ENCODE peak calls at places on chromosomes 11 and 22, in ten cellular contexts. E is spleen; V is tibial nerve; H is fibroblast of lung; Q is PC-9; W is Caco-2; Y is CD8-positive, alpha-beta T cell; A is PC-3; F is neural progenitor cell; T is brain microvascular endothelial cell. N is an unnamed sample.

GRCh38 chr11:2107521-2107920 is 31.7 kb downstream of the IGF2 start:
- DNase-seq in W (no peak), F (no peak), V (no peak), Q (no peak), H (no peak), E (peak; percentile 40), A (no peak), Y (no peak), T (no peak), N (no peak)

GRCh38 chr11:15653191-15653590 is 538.5 kb downstream of the INSC start:
- DNase-seq in E (no peak), V (no peak), W (no peak), Q (no peak), A (no peak), H (no peak), F (no peak), T (no peak), Y (no peak), N (no peak)

GRCh38 chr11:76794371-76795284 is 11.5 kb downstream of the TSKU start:
- DNase-seq in V (no peak), Q (no peak), H (no peak), F (no peak), A (no peak), W (peak; percentile 28), Y (no peak), E (peak; percentile 54), T (no peak), N (no peak)

GRCh38 chr11:95911369-95911759 is 12.5 kb downstream of the MTMR2 start:
- DNase-seq in T (no peak), E (no peak), A (no peak), H (no peak), V (no peak), W (no peak), Q (no peak), Y (no peak), F (no peak), N (no peak)

GRCh38 chr11:44992181-44992582 is 41.5 kb upstream of the TP53I11 start:
- DNase-seq in H (no peak), W (no peak), Y (no peak), T (no peak), F (no peak), A (no peak), Q (no peak), E (no peak), V (no peak), N (no peak)

GRCh38 chr11:116927163-116927772 is 89.8 kb upstream of the APOA1 start:
- DNase-seq in F (no peak), E (no peak), T (peak; percentile 12), Y (peak; percentile 23), H (no peak), W (no peak), V (no peak), A (peak; percentile 39), Q (no peak), N (no peak)

GRCh38 chr22:27100323-27100722 is 442.9 kb downstream of the MIAT start:
- DNase-seq in T (no peak), F (no peak), Y (no peak), H (no peak), Q (no peak), W (no peak), E (no peak), V (no peak), A (no peak), N (no peak)

GRCh38 chr11:113481672-113482071 is 6.5 kb upstream of the DRD2 start:
- DNase-seq in W (no peak), H (no peak), Y (no peak), Q (no peak), T (no peak), E (no peak), V (no peak), A (no peak), F (no peak), N (no peak)

GRCh38 chr22:31490496-31490925 is 869 bp upstream of the EIF4ENIF1 start:
- DNase-seq in T (peak; percentile 61), A (peak; percentile 51), F (peak; percentile 43), Q (peak; percentile 34), V (peak; percentile 34), Y (peak; percentile 29), H (peak; percentile 63), E (peak; percentile 90), W (peak; percentile 48), N (no peak)

GRCh38 chr11:662689-663274 is 25.7 kb downstream of the DRD4 start:
- DNase-seq in F (peak; percentile 65), A (peak; percentile 54), V (peak; percentile 70), T (peak; percentile 60), E (peak; percentile 87), Y (peak; percentile 27), W (no peak), H (peak; percentile 64), Q (peak; percentile 44), N (peak; percentile 25)

GRCh38 chr11:1303196-1303821 is 6.1 kb downstream of the TOLLIP start:
- DNase-seq in T (no peak), H (no peak), Y (no peak), F (peak; percentile 57), V (no peak), E (peak; percentile 85), W (no peak), Q (peak; percentile 80), A (peak; percentile 87), N (no peak)

DNA sequence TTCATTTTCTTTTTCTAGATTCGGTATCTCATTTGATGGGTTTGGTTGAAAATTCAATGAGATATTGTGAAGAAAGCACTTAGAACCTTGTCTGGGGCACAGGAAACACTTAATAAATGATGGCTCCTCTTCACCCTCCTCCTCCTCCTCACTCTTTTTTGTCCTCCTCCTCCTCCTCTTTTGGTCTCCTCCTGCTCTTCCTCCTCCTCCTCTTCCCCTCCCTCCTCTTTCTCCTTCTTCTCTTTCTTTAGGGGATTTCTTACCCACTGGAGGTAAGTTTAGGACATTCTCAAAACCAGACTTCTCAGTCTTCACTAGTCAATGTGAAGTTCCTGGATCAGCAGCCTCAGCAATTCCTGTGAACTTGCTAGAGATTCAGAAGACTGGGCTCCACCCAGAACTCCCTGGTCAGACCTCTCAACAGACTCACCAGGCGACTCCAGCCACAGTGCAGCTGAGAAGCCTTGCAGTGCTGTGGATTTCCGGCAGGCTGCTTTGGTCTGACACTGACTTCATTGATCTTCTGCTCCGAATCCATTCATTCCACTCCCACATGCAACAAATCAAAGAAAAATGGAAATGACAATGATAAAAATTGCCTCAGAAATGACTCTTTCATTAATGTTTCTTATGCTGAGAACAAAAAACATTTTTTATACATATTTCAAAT is 368.6 kb upstream of the B3GAT1 start:
- DNase-seq in F (no peak), V (no peak), E (no peak), Q (no peak), H (no peak), W (no peak), Y (no peak), A (no peak), T (peak; percentile 62), N (no peak)
- TF ChIP-seq CTCF in F (no peak), V (no peak), E (peak; percentile 25), Q (no peak), H (no peak), W (no peak), Y (no peak), A (no peak), T (no peak), N (no peak)

DNA sequence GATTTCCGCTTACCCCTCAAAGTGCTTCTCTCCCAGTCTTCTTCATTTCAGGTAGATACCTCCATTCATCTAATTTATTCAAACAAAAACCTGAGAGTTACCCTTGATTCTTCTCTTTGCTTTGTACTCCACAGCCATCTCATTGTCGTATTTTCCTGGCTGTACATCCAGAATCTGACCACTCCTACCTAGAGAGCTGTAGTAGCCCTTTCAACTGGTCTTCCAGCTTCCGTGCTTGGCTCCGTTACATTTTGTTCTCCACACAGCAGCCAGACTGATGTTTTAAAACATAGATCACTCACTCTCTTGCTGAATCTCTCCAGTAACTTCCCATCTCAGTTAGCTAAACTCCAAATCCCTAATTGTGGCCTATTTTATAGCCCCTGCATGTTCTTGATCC is 7.3 kb downstream of the SPCS2 start:
- DNase-seq in V (no peak), W (no peak), Q (no peak), Y (no peak), T (no peak), H (no peak), F (no peak), A (no peak), E (no peak), N (no peak)
- H3K36me3 ChIP-seq in V (no peaks in the 10 kb centered on the region), W (peaks cover 4% of the 10 kb centered on the region), Q (peaks cover 22% of the 10 kb centered on the region), Y (no peaks in the 10 kb centered on the region), T (peaks cover 7% of the 10 kb centered on the region), H (peaks cover 1% of the 10 kb centered on the region), F (no peaks in the 10 kb centered on the region), A (peaks cover 36% of the 10 kb centered on the region), E (peaks cover 57% of the 10 kb centered on the region), N (peaks cover 2% of the 10 kb centered on the region)

DNA sequence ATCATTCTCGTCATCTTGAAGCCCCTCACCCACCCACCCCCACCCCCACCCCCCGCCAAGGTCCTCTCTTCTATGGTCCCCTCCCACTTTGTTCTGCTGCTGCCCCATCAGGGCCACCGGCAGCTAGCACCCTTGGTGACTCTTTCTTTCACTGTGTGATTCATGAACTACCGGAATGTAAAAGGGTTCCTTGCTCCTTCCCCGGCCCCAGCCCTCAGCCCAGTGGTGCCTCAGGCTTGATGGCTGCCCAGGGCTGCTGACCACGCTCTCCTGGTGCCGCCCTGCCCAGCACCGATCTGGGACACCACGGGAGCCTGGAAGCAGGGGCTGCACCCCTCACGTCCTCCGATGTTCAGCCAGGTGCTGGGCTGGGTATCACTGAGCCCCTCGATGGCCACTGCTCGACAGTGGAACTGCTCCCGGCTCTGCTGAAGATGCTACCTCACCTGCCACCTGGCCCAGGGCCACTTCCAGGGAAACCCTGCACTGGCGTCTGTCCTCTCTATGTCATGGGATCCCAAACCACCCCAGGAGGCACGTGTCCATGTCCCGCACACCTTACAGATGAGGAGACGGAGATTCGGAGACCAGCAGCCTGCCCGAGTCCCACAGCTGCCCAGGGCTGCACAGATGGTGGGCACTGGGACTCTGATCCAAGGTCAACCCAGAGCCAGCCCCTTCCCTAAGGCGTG is 39.7 kb downstream of the IGLL5 start:
- DNase-seq in F (no peak), A (no peak), W (no peak), V (no peak), Q (no peak), Y (no peak), E (no peak), T (no peak), H (no peak), N (no peak)
- H3K27me3 ChIP-seq in F (peaks cover 36% of the 10 kb centered on the region), A (no peaks in the 10 kb centered on the region), W (no peaks in the 10 kb centered on the region), V (no peaks in the 10 kb centered on the region), Q (peaks cover 48% of the 10 kb centered on the region), Y (no peaks in the 10 kb centered on the region), E (peaks cover 6% of the 10 kb centered on the region), T (peaks cover 17% of the 10 kb centered on the region), H (no peaks in the 10 kb centered on the region), N (no peaks in the 10 kb centered on the region)

DNA sequence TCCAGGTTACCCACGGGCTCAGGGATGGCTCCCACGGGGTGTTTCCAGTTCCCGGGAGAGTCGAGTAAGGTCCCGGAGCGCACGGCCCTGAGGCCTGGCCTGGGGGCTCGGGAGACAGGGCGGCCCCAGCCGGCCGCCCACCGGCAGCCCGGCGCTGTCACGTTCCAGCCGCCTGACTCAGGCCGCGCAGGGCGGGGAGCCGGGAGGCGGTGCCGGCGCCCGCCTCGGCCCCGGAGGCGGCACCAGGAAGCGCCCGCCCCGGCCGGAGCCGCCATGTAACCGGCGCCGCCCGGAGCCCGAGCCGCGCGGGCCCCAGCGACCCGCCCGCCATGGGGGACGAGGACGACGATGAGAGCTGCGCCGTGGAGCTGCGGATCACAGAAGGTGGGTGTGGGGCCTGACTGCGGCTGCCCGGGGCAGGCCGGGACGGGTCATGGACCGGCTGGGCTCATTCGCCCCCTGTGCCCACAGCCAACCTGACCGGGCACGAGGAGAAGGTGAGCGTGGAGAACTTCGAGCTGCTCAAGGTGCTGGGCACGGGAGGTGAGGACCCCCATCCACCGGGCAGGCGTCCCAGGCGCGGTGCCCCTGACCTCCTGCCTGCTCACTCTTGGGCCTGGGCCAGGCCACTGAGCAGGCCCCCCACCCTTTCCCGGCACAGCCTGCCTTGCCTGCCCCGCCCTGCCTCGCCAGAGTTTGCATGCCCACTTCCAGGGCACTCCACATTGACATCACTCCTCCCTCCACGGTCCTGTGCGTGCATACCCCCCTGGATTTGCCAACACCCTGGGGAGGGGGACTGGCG is at the start of gene RPS6KA4:
- DNase-seq in T (peak; percentile 20), A (peak; percentile 82), W (peak; percentile 65), V (peak; percentile 14), H (peak; percentile 45), Q (peak; percentile 79), F (peak; percentile 88), E (peak; percentile 92), Y (peak; percentile 31), N (no peak)
- TF ChIP-seq CTCF in T (no peak), A (no peak), W (no peak), V (no peak), H (no peak), Q (no peak), F (no peak), E (no peak), Y (no peak), N (no peak)